ENCODE peak calls at places on chromosomes 7 and 10, in seven cellular contexts. Y is body of pancreas, D is A549, N is H54, O is tibial nerve, X is IMR-90, W is breast epithelium. J is an unnamed sample.

GRCh38 chr10:133237241-133238065 is at the start of gene VENTX:
- DNase-seq in Y (no peak), D (no peak), N (no peak), O (no peak), X (no peak), W (no peak), J (no peak)

GRCh38 chr10:49605177-49605938 is 4.8 kb upstream of the SLC18A3 start:
- DNase-seq in Y (no peak), D (no peak), N (no peak), O (no peak), X (no peak), W (no peak), J (no peak)

GRCh38 chr7:151836191-151836926 is 40.6 kb downstream of the PRKAG2 start:
- DNase-seq in Y (no peak), D (no peak), N (no peak), O (no peak), X (no peak), W (no peak), J (no peak)

GRCh38 chr10:30384791-30385201 is 35.7 kb upstream of the MTPAP start:
- DNase-seq in Y (peak), D (peak), N (no peak), O (no peak), X (peak), W (no peak), J (no peak)

GRCh38 chr10:7696545-7696944 is 6.6 kb upstream of the ITIH2 start:
- DNase-seq in Y (peak), D (no peak), N (no peak), O (no peak), X (no peak), W (no peak), J (no peak)

GRCh38 chr10:70662362-70663220 is 9.7 kb upstream of the ADAMTS14 start:
- DNase-seq in Y (no peak), D (no peak), N (no peak), O (peak), X (peak), W (peak), J (no peak)

GRCh38 chr7:142188159-142188558 is 69.7 kb downstream of the PRSS58 start:
- DNase-seq in Y (no peak), D (no peak), N (no peak), O (no peak), X (no peak), W (no peak), J (no peak)

GRCh38 chr10:12241810-12242529 is 46.0 kb downstream of the CDC123 start:
- DNase-seq in Y (no peak), D (no peak), N (no peak), O (no peak), X (peak), W (no peak), J (peak)

GRCh38 chr10:3749597-3750351 is 35.2 kb downstream of the KLF6 start:
- DNase-seq in Y (peak), D (no peak), N (no peak), O (no peak), X (peak), W (no peak), J (no peak)

GRCh38 chr7:27046854-27047549 is 48.8 kb downstream of the HOXA1 start:
- DNase-seq in Y (no peak), D (peak), N (peak), O (no peak), X (peak), W (no peak), J (no peak)

GRCh38 chr7:20228654-20229053 is 11.5 kb upstream of the MACC1 start:
- DNase-seq in Y (no peak), D (no peak), N (no peak), O (no peak), X (no peak), W (no peak), J (no peak)

GRCh38 chr7:139699640-139700504 is 77.9 kb downstream of the HIPK2 start:
- DNase-seq in Y (no peak), D (no peak), N (no peak), O (no peak), X (no peak), W (no peak), J (no peak)

GRCh38 chr7:132500727-132501410 is 75.4 kb downstream of the PLXNA4 start:
- DNase-seq in Y (peak), D (no peak), N (no peak), O (peak), X (no peak), W (no peak), J (no peak)

GRCh38 chr10:34163075-34163905 is 651.8 kb downstream of the PARD3 start:
- DNase-seq in Y (no peak), D (no peak), N (no peak), O (no peak), X (no peak), W (no peak), J (no peak)

GRCh38 chr10:63549810-63550209 is 28.6 kb downstream of the REEP3 start:
- DNase-seq in Y (no peak), D (no peak), N (no peak), O (no peak), X (peak), W (no peak), J (no peak)

GRCh38 chr7:148222716-148223115 is 367.9 kb upstream of the C7orf33 start:
- DNase-seq in Y (no peak), D (no peak), N (no peak), O (no peak), X (no peak), W (no peak), J (no peak)

GRCh38 chr10:132572545-132572937 is 35.0 kb downstream of the INPP5A start:
- DNase-seq in Y (no peak), D (peak), N (no peak), O (no peak), X (peak), W (no peak), J (no peak)

DNA sequence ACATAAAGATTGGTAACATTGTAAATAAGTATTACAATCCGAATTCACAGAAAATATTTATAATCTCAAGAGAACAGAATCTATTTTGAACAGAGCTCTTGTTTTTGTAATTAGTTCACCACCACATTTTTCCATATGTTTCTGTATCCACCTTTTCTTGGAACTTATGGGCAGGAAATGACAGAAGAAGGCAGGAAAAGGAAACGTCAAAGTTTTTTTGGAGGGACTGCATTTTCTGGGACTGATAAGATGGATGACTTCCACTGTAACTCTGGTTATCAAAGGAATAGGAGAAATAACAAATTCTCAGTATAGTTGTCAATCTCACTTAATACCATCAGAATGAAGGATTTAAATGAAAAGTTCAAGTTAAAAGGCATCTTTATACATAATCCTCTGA is 75.1 kb upstream of the SMNDC1 start:
- DNase-seq in Y (no peak), D (no peak), N (no peak), O (no peak), X (no peak), W (no peak), J (no peak)
- TF ChIP-seq POLR2A in Y (no peak), D (no peak), N (no peak), O (no peak), X (no peak), W (no peak), J (no peak)

GRCh38 chr7:138204285-138204988 is 128.2 kb downstream of the AKR1D1 start:
- DNase-seq in Y (no peak), D (no peak), N (no peak), O (no peak), X (no peak), W (no peak), J (no peak)
- TF ChIP-seq POLR2A in Y (no peak), D (no peak), N (no peak), O (no peak), X (no peak), W (no peak), J (no peak)

GRCh38 chr7:13990984-13991790 is 1.7 kb upstream of the ETV1 start:
- DNase-seq in Y (peak), D (peak), N (peak), O (peak), X (peak), W (peak), J (peak)
- TF ChIP-seq POLR2A in Y (peak), D (no peak), N (peak), O (peak), X (peak), W (peak), J (no peak)

DNA sequence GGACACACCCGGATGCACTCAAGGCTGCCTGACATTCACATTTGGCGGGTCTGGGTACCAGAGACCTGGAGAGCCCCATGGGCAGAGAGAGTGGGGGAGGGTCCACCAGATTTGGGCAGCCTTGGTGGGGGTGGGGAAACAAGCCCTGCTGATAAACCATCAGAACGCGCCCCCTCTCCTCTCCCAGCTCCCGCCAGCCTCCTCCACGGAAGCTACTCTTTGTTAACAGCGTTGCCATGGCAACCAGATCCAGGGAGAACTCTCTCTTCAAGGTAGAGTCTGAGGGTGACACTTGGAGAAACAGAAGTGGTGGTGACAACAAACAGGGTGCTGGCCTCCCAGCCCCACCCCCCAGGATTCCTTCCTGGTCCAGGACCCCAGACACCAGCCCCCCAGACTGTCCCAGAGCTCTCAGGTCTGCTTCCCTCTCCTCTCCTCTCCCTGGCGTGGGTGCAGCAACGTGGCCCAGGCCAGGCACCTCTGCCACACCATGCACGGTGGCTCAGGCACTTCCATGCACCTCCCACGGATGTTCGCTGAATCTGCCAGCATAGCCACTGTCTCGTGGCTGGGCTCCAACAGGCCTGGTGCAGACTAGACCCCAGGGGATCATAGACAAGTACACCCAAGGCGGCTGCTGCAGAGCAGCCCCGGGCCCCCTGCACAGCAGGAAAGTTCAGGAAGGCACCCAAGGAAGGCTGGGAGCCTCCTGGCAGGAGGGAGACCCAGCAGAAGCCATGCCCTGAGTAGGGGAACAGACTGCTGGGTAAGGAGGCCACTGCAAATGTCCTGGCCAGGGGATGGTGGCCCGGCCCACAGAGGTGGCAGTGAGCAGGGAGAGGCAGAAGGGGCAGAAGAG is 4.6 kb downstream of the RASGEF1A start:
- DNase-seq in Y (peak), D (no peak), N (no peak), O (no peak), X (no peak), W (no peak), J (no peak)
- TF ChIP-seq POLR2A in Y (no peak), D (no peak), N (no peak), O (no peak), X (no peak), W (no peak), J (no peak)

DNA sequence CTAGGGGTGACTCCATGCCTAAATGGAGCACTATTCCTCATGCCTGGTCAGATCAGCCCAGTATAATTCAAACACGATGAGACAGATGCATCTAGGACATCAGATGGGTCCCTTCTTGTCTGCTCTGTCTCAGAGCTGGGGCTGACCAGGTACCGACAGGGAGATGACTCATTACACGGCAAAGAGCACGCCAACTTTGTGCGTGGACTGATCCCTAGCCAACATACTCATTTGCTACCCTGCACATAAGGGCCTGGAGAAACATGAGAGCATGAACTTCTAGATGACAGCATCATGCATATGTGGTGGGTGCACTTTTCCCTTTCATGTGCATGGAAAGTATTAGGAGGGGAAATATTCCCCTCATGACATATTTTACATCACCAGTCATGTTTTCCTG is 35.0 kb upstream of the NPVF start:
- DNase-seq in Y (no peak), D (no peak), N (no peak), O (no peak), X (no peak), W (no peak), J (no peak)
- TF ChIP-seq POLR2A in Y (no peak), D (no peak), N (no peak), O (no peak), X (no peak), W (no peak), J (no peak)

DNA sequence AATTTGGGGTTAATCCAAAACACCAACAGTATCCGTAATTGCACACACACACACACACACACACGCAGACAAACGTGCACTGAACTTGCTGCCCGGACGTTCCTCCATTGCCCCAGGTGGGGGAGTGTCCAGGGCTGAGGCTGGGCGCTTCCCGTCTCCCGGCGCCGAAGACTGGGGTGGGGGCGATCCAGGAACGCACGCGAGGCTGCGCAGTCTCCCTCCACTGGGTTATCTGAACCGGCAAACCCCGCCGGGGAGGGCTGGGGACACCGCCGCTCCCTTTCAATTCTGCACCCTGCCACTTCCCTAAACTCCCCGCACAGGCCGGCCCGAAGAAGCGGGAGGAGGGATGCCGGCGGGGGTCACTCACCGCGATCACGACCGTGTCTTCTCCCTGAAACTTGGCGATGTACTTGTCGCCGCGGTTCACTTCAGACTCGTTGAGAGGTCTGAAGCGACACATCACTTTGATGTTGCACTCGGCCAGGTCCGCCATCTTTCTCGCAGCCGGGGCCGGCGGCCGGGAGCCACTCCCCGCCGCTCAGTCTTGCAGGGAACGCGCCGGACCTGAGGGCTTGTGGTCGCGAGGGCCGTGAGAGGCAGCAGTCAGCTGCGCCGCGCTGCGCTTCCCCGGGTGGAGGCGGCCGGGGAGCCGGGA is 618 bp downstream of the KIF5B start:
- DNase-seq in Y (peak), D (peak), N (no peak), O (peak), X (peak), W (peak), J (peak)
- TF ChIP-seq POLR2A in Y (no peak), D (no peak), N (peak), O (peak), X (no peak), W (peak), J (no peak)

DNA sequence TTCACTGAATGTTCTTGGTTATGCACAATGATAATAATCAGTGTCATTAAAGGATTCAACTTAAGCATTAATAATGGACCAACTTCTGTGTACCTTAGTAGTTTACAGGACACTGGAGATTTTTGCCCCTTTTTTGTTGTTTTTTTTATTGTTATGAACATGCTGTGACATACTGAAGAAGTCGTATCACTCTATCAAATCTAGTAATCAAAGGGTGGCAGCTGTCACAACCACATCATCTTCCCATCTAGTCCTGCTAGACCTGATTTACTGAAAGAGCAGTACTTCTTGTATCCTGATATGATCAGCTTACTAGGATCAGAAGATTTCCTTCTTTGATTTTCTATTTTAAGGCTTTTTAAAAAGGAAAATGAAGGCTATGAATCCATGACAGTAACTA is 504.6 kb upstream of the CELF2 start:
- DNase-seq in Y (no peak), D (no peak), N (no peak), O (no peak), X (no peak), W (no peak), J (no peak)
- TF ChIP-seq POLR2A in Y (no peak), D (no peak), N (no peak), O (no peak), X (no peak), W (no peak), J (no peak)

DNA sequence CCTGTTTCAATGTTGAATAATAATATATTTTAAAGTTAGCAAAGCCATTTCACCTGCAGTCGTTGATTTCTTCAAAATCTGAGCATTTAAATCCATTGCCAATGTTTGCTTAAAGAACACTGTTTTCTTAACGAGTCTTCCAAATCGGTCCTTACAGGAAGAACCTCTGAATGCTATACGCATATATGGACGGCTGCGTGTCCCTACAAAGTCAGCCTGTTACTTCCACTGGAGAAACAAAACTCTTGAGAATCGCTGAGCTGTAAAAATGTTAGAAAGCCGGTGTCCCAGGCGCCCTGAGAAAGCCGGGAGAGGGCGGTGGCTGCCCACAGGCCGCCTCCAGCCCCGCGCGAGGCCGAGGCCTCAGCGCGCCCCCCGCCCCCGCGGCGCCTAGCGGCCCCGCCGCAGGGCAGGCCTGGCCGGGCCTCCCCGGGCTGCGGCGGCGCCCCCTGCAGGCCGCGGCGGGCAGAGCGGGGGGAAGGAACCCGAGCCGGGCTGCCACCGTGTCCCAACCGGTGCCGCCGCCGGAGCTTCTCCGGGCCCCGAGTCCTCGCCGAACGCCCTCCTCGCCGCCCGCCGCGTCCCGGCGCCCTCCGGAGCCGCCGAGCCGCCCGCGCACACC is at the start of gene FHIP2A:
- DNase-seq in Y (peak), D (peak), N (peak), O (peak), X (peak), W (peak), J (peak)
- TF ChIP-seq POLR2A in Y (peak), D (peak), N (peak), O (peak), X (peak), W (no peak), J (no peak)